ENCODE peak calls at places on chromosomes 2 and 18, in five cellular contexts. H is BJ, L is ovary, F is psoas muscle, S is AG04450. Y is an unnamed sample.

GRCh38 chr2:86298411-86299390 is 38.7 kb downstream of the REEP1 start:
- DNase-seq in S (no peak), F (no peak), L (no peak), H (no peak), Y (no peak)

GRCh38 chr18:22831441-22831904 is 101.7 kb upstream of the RBBP8 start:
- DNase-seq in S (peak), F (no peak), L (no peak), H (no peak), Y (no peak)

GRCh38 chr18:35662293-35663062 is 80.9 kb downstream of the GALNT1 start:
- DNase-seq in L (no peak), F (no peak), H (no peak), S (no peak), Y (no peak)

GRCh38 chr2:33377048-33377447 is 99.4 kb upstream of the RASGRP3 start:
- DNase-seq in F (peak), H (no peak), L (no peak), S (no peak), Y (no peak)

GRCh38 chr2:37881397-37881796 is 43.7 kb upstream of the RMDN2 start:
- DNase-seq in S (no peak), L (no peak), H (no peak), F (no peak), Y (no peak)

GRCh38 chr18:34886162-34886561 is 155.1 kb upstream of the MAPRE2 start:
- DNase-seq in H (no peak), F (no peak), L (no peak), S (no peak), Y (no peak)

GRCh38 chr2:72138921-72139381 is 8.7 kb downstream of the CYP26B1 start:
- DNase-seq in H (no peak), L (peak), S (no peak), F (no peak), Y (no peak)

GRCh38 chr18:44895176-44895798 is 214.6 kb downstream of the SETBP1 start:
- DNase-seq in S (peak), L (no peak), H (no peak), F (no peak), Y (peak)

GRCh38 chr18:21262979-21263378 is 20.9 kb downstream of the GREB1L start:
- DNase-seq in L (no peak), H (no peak), S (no peak), F (no peak), Y (no peak)

GRCh38 chr18:72935744-72936143 is 68.0 kb upstream of the NETO1 start:
- DNase-seq in F (no peak), L (no peak), H (no peak), S (no peak), Y (no peak)

GRCh38 chr2:44974064-44974715 is 32.7 kb downstream of the SIX3 start:
- DNase-seq in S (no peak), L (no peak), F (no peak), H (no peak), Y (no peak)

GRCh38 chr2:105470979-105471378 is 72.1 kb upstream of the FHL2 start:
- DNase-seq in S (no peak), H (no peak), L (no peak), F (no peak), Y (no peak)

GRCh38 chr2:233676046-233676445 is 4.3 kb downstream of the UGT1A9 start:
- DNase-seq in H (no peak), S (no peak), L (no peak), F (no peak), Y (no peak)

GRCh38 chr18:68431111-68431921 is 283.6 kb downstream of the TMX3 start:
- DNase-seq in L (no peak), S (no peak), F (no peak), H (no peak), Y (no peak)

GRCh38 chr2:23609254-23609653 is 224.3 kb downstream of the KLHL29 start:
- DNase-seq in H (no peak), L (no peak), S (no peak), F (no peak), Y (no peak)

GRCh38 chr2:197134206-197134605 is 176.4 kb downstream of the ANKRD44 start:
- DNase-seq in H (no peak), L (no peak), F (no peak), S (no peak), Y (no peak)

GRCh38 chr2:100062315-100062714 is 80.1 kb downstream of the AFF3 start:
- DNase-seq in F (no peak), H (no peak), L (no peak), S (no peak), Y (no peak)

GRCh38 chr2:100064592-100065006 is 77.8 kb downstream of the AFF3 start:
- DNase-seq in H (no peak), S (no peak), L (no peak), F (no peak), Y (no peak)

GRCh38 chr2:100064165-100064564 is 78.2 kb downstream of the AFF3 start:
- DNase-seq in L (no peak), F (no peak), H (no peak), S (no peak), Y (no peak)

GRCh38 chr2:100065029-100065428 is 77.4 kb downstream of the AFF3 start:
- DNase-seq in H (no peak), S (no peak), F (no peak), L (no peak), Y (no peak)

DNA sequence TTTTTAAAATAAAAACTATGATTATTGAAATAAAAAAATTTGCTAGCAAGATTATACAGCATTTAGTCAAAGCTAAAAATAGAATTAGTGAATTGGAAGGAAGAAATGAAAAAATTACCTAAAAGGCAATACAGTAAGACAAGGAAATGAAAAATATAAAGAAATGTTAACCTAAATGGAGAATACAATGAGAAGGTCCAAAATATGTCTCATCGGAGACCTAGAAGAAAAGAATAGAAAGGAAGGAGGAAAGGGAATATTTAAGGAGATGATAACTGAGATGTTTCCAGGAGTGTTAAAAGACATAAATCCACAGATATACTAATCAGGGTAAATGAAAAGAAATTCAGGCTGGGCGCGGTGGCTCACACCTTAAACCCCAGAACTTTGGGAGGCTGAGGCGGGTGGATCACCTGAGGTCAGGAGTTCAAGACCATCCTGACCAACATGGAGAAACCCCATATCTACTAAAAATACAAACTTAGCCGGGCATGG is 78.9 kb downstream of the AFF3 start:
- DNase-seq in S (no peak), F (no peak), L (no peak), H (no peak), Y (no peak)
- H3K4me3 ChIP-seq in S (no peak), F (no peak), L (no peak), H (no peak), Y (no peak)

GRCh38 chr2:24814498-24814897 is 21.3 kb downstream of the CENPO start:
- DNase-seq in H (no peak), S (no peak), F (no peak), L (no peak), Y (no peak)
- H3K4me3 ChIP-seq in H (no peak), S (no peak), F (no peak), L (no peak), Y (no peak)

GRCh38 chr18:61605376-61606067 is 272.3 kb downstream of the CDH20 start:
- DNase-seq in F (no peak), L (no peak), H (no peak), S (no peak), Y (no peak)
- H3K4me3 ChIP-seq in F (peak), L (no peak), H (peak), S (peak), Y (no peak)

DNA sequence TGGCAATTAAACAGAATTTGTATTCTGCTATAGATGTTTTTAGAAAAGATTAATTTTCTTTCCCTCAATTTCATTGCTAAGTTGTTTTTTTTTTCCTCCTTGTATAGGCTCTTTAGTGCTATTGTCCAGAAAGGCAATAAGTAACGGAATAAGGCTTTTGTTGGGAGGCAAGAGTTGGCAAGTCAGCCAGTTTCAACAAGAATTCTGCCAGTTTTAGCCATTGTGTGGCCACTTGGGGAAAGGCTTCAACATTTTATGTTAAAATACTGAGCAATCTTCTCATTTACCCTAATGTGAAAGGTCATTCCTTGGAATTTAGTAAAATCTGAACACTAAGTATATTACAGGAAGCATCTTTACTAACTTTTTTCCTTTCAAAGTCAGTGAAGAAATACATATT is 9.6 kb downstream of the CALCRL start:
- DNase-seq in H (no peak), F (no peak), L (no peak), S (no peak), Y (no peak)
- H3K4me3 ChIP-seq in H (no peak), F (no peak), L (no peak), S (no peak), Y (no peak)

DNA sequence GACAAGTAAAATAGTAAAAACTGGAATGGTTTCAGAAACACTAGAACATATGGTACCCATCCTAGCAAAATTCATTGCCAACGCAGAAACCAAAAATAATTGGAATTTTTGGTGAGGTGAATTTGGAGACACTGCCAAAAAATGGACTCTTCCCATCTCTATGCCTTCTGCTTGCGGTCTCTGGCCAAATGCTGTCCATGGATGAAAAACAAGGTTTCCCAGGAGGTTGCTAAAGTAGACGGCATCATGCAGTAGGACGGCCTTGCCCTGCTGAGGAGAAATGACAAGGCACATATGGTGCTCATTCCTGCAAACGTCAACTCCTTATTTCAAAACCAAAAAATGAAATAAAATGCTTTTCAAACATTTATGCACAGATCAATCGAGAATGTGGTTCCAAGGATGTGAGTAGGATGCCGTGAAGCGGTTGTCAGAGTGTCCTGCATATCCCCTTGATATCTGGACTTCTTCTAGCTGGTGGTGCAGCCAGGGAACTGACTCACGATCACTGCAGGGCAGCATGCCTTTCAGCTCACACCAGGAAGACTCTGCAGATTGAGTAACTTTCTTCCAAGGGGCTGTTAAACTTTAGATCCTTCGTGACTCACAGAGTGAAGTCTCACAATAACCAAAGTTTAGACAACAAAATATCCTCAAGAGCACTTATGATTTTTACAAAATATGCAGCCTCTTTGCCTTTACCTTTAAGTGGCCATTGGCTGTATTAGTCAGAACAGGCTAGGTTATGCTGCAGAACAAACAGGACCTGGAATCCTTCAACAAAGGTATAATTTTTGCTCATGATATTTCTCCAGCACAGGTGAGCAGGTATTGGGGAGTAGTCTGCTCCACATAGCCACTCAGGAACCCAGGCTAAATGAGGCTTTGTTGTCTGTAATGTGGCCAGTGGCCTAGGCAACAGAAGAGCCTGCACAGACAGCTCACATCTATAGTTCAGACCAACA is 149.4 kb upstream of the NDUFV2 start:
- DNase-seq in S (peak), L (no peak), H (peak), F (no peak), Y (peak)
- H3K4me3 ChIP-seq in S (no peak), L (no peak), H (no peak), F (no peak), Y (no peak)

DNA sequence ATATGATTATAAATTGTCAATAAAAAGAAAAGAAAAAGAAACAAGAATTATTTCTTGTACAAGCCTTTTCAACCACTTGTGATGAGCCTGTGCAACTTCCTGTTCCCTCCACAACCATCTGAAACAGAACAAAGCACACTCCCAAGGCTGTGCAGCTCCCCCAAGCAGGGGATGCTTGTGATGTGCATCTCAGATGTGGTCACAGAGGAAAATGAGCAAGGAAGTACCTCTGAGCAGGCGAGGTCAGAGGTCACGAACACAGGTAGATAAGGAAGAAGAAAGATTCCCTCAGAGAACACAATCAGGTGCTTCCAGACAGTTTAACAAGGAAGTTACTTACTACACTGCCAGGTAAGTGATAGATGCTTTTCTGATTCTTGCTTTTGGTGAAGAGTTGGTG is 274.8 kb upstream of the SLC39A10 start:
- DNase-seq in H (no peak), F (no peak), L (no peak), S (no peak), Y (no peak)
- H3K4me3 ChIP-seq in H (no peak), F (no peak), L (no peak), S (no peak), Y (no peak)

GRCh38 chr2:222302178-222303018 is 3.6 kb upstream of the PAX3 start:
- DNase-seq in L (no peak), S (no peak), H (no peak), F (no peak), Y (no peak)
- H3K4me3 ChIP-seq in L (no peak), S (no peak), H (no peak), F (no peak), Y (no peak)

Y was measured in AG09309.